ENCODE peak calls at places on chromosomes 3 and 15, in four cellular contexts. One of them, this sample, is unnamed.

GRCh38 chr15:62564889-62565288 is 399.8 kb upstream of the C2CD4B start:
- DNase-seq in LoVo: no peak
- DNase-seq in HEK293T: no peak
- DNase-seq in left ventricle myocardium inferior: no peak
- DNase-seq in this sample: no peak

GRCh38 chr3:157595259-157595658 is 92.0 kb upstream of the VEPH1 start:
- DNase-seq in left ventricle myocardium inferior: no peak
- DNase-seq in HEK293T: no peak
- DNase-seq in LoVo: no peak
- DNase-seq in this sample: no peak

GRCh38 chr15:90881181-90881977 is 2.9 kb upstream of the FES start:
- DNase-seq in HEK293T: no peak
- DNase-seq in LoVo: no peak
- DNase-seq in left ventricle myocardium inferior: no peak
- DNase-seq in this sample: no peak

GRCh38 chr15:40957581-40958051 is 4.3 kb downstream of the CHAC1 start:
- DNase-seq in left ventricle myocardium inferior: peak
- DNase-seq in HEK293T: no peak
- DNase-seq in LoVo: no peak
- DNase-seq in this sample: no peak

GRCh38 chr3:13857702-13858380 is 22.0 kb downstream of the WNT7A start:
- DNase-seq in left ventricle myocardium inferior: no peak
- DNase-seq in HEK293T: no peak
- DNase-seq in LoVo: no peak
- DNase-seq in this sample: no peak

GRCh38 chr3:129428020-129428381 is 435 bp downstream of the EFCAB12 start:
- DNase-seq in left ventricle myocardium inferior: no peak
- DNase-seq in HEK293T: no peak
- DNase-seq in LoVo: no peak
- DNase-seq in this sample: no peak

GRCh38 chr3:195182470-195182795 is 88.5 kb downstream of the XXYLT1 start:
- DNase-seq in left ventricle myocardium inferior: no peak
- DNase-seq in HEK293T: no peak
- DNase-seq in LoVo: no peak
- DNase-seq in this sample: no peak

GRCh38 chr15:101613130-101614000 is 38.8 kb downstream of the TM2D3 start:
- DNase-seq in HEK293T: peak
- DNase-seq in left ventricle myocardium inferior: peak
- DNase-seq in LoVo: no peak
- DNase-seq in this sample: peak

GRCh38 chr3:108093616-108094015 is 2.8 kb upstream of the CD47 start:
- DNase-seq in HEK293T: no peak
- DNase-seq in left ventricle myocardium inferior: no peak
- DNase-seq in LoVo: no peak
- DNase-seq in this sample: no peak

GRCh38 chr3:102034639-102035038 is 185.3 kb downstream of the NFKBIZ start:
- DNase-seq in LoVo: no peak
- DNase-seq in left ventricle myocardium inferior: no peak
- DNase-seq in HEK293T: no peak
- DNase-seq in this sample: no peak

This sample was measured in PC-9.